ENCODE peak calls at places on chromosomes 5 and 9, in six cellular contexts. B is activated CD4-positive, alpha-beta T cell treated with anti-CD3 and anti-CD28 coated beads for 24 hours; Y is pancreas; K is cardiac muscle cell; I is HTR-8/SVneo; F is PC-3. E is an unnamed sample.

GRCh38 chr5:111083323-111083722 is 8.8 kb upstream of the WDR36 start:
- DNase-seq in B (no peak), K (no peak), Y (no peak), I (no peak), F (no peak), E (no peak)

GRCh38 chr9:96185518-96186156 is 116.3 kb downstream of the HSD17B3 start:
- DNase-seq in K (no peak), F (no peak), Y (no peak), B (no peak), I (no peak), E (no peak)

GRCh38 chr5:76542887-76543690 is 80.1 kb downstream of the F2RL2 start:
- DNase-seq in K (no peak), Y (no peak), F (no peak), I (no peak), B (no peak), E (no peak)

GRCh38 chr9:104075801-104076753 is 18.0 kb upstream of the SMC2 start:
- DNase-seq in B (no peak), K (no peak), I (no peak), F (peak; percentile 8), Y (no peak), E (peak; percentile 17)

GRCh38 chr5:150640311-150641005 is at the start of gene SYNPO:
- DNase-seq in B (no peak), K (no peak), I (peak; percentile 56), F (peak; percentile 94), Y (no peak), E (peak; percentile 60)

GRCh38 chr5:58716713-58717112 is 133.8 kb downstream of the RAB3C start:
- DNase-seq in Y (no peak), F (no peak), I (no peak), K (no peak), B (no peak), E (no peak)

GRCh38 chr5:147968855-147969254 is 62.5 kb upstream of the C5orf46 start:
- DNase-seq in F (peak; percentile 36), B (no peak), Y (no peak), K (no peak), I (no peak), E (no peak)

GRCh38 chr5:33852327-33852726 is 39.5 kb downstream of the ADAMTS12 start:
- DNase-seq in F (no peak), Y (no peak), K (no peak), I (no peak), B (no peak), E (no peak)

GRCh38 chr5:177113566-177114424 is 19.8 kb upstream of the NSD1 start:
- DNase-seq in Y (peak; percentile 79), I (peak; percentile 91), K (peak; percentile 69), F (peak; percentile 89), B (peak; percentile 66), E (peak; percentile 65)

GRCh38 chr5:163306421-163306820 is 131.0 kb upstream of the CCNG1 start:
- DNase-seq in Y (no peak), I (no peak), K (peak; percentile 1), B (no peak), F (peak; percentile 57), E (peak; percentile 37)

GRCh38 chr9:4939118-4939561 is 45.9 kb upstream of the JAK2 start:
- DNase-seq in K (no peak), I (no peak), Y (no peak), F (no peak), B (no peak), E (no peak)

GRCh38 chr9:76868897-76869296 is 37.0 kb downstream of the PRUNE2 start:
- DNase-seq in B (no peak), Y (no peak), I (no peak), F (no peak), K (no peak), E (peak; percentile 23)

GRCh38 chr5:106964102-106964501 is 706.6 kb downstream of the EFNA5 start:
- DNase-seq in K (no peak), Y (no peak), B (no peak), F (peak; percentile 82), I (no peak), E (peak; percentile 81)

GRCh38 chr5:151270599-151270998 is 17.6 kb downstream of the GM2A start:
- DNase-seq in F (peak; percentile 73), B (no peak), K (no peak), I (no peak), Y (no peak), E (no peak)

GRCh38 chr5:2206244-2207108 is 323.8 kb upstream of the IRX4 start:
- DNase-seq in Y (no peak), K (peak; percentile 33), F (no peak), B (no peak), I (no peak), E (no peak)

GRCh38 chr5:166562246-166562645 is 1729.2 kb upstream of the WWC1 start:
- DNase-seq in K (no peak), F (no peak), B (no peak), Y (no peak), I (no peak), E (no peak)

GRCh38 chr9:113504725-113505590 is 41.4 kb downstream of the RGS3 start:
- DNase-seq in K (no peak), F (no peak), B (no peak), I (no peak), Y (no peak), E (no peak)

GRCh38 chr5:10286552-10287227 is 21.0 kb downstream of the CMBL start:
- DNase-seq in I (no peak), B (no peak), Y (no peak), F (peak; percentile 19), K (no peak), E (no peak)

GRCh38 chr9:15837079-15837679 is 284.3 kb downstream of the CCDC171 start:
- DNase-seq in B (peak; percentile 14), K (peak; percentile 74), Y (no peak), F (peak; percentile 76), I (peak; percentile 23), E (peak; percentile 62)

GRCh38 chr5:1214163-1214935 is 10.8 kb upstream of the SLC6A18 start:
- DNase-seq in Y (peak; percentile 11), I (no peak), F (no peak), B (no peak), K (no peak), E (no peak)